ENCODE peak calls at places on chromosomes 5 and 9, in five cellular contexts. One of them, this sample, is unnamed.

GRCh38 chr9:134007150-134007549 is 15.0 kb upstream of the VAV2 start:
- DNase-seq in HepG2: no peak
- DNase-seq in H1: no peak
- DNase-seq in HCT116: no peak
- DNase-seq in K562: no peak
- DNase-seq in this sample: peak; percentile 84

GRCh38 chr5:54443264-54443663 is 12.2 kb upstream of the HSPB3 start:
- DNase-seq in HepG2: peak; percentile 15
- DNase-seq in H1: no peak
- DNase-seq in HCT116: peak; percentile 8
- DNase-seq in K562: peak; percentile 38
- DNase-seq in this sample: peak; percentile 40

GRCh38 chr9:91546574-91546973 is 122.9 kb upstream of the NFIL3 start:
- DNase-seq in HepG2: no peak
- DNase-seq in H1: no peak
- DNase-seq in HCT116: no peak
- DNase-seq in K562: no peak
- DNase-seq in this sample: no peak

GRCh38 chr5:57113486-57113885 is 60.4 kb upstream of the GPBP1 start:
- DNase-seq in HepG2: no peak
- DNase-seq in H1: no peak
- DNase-seq in HCT116: no peak
- DNase-seq in K562: no peak
- DNase-seq in this sample: no peak

GRCh38 chr5:1255081-1255561 is 29.9 kb downstream of the SLC6A18 start:
- DNase-seq in HepG2: no peak
- DNase-seq in H1: no peak
- DNase-seq in HCT116: no peak
- DNase-seq in K562: no peak
- DNase-seq in this sample: no peak

GRCh38 chr5:110045153-110045552 is 355.4 kb downstream of the MAN2A1 start:
- DNase-seq in HepG2: no peak
- DNase-seq in H1: no peak
- DNase-seq in HCT116: no peak
- DNase-seq in K562: no peak
- DNase-seq in this sample: no peak

GRCh38 chr9:16013366-16013765 is 460.5 kb downstream of the CCDC171 start:
- DNase-seq in HepG2: no peak
- DNase-seq in H1: no peak
- DNase-seq in HCT116: no peak
- DNase-seq in K562: no peak
- DNase-seq in this sample: no peak

GRCh38 chr5:116415182-116415581 is 159.4 kb downstream of the SEMA6A start:
- DNase-seq in HepG2: no peak
- DNase-seq in H1: no peak
- DNase-seq in HCT116: no peak
- DNase-seq in K562: no peak
- DNase-seq in this sample: no peak

GRCh38 chr5:13866792-13867191 is 77.7 kb downstream of the DNAH5 start:
- DNase-seq in HepG2: peak; percentile 21
- DNase-seq in H1: no peak
- DNase-seq in HCT116: no peak
- DNase-seq in K562: peak; percentile 41
- DNase-seq in this sample: no peak

GRCh38 chr5:6424700-6425099 is 24.0 kb upstream of the UBE2QL1 start:
- DNase-seq in HepG2: no peak
- DNase-seq in H1: no peak
- DNase-seq in HCT116: no peak
- DNase-seq in K562: no peak
- DNase-seq in this sample: no peak

GRCh38 chr5:138955013-138955660 is 80.0 kb upstream of the LRRTM2 start:
- DNase-seq in HepG2: peak; percentile 21
- DNase-seq in H1: no peak
- DNase-seq in HCT116: no peak
- DNase-seq in K562: no peak
- DNase-seq in this sample: peak; percentile 59

GRCh38 chr9:128731093-128731492 is 7.2 kb upstream of the ZDHHC12 start:
- DNase-seq in HepG2: no peak
- DNase-seq in H1: no peak
- DNase-seq in HCT116: no peak
- DNase-seq in K562: no peak
- DNase-seq in this sample: no peak
- TF ChIP-seq JUND in HepG2: no peak
- TF ChIP-seq JUND in H1: no peak
- TF ChIP-seq JUND in HCT116: no peak
- TF ChIP-seq JUND in K562: no peak
- TF ChIP-seq JUND in this sample: no peak

DNA sequence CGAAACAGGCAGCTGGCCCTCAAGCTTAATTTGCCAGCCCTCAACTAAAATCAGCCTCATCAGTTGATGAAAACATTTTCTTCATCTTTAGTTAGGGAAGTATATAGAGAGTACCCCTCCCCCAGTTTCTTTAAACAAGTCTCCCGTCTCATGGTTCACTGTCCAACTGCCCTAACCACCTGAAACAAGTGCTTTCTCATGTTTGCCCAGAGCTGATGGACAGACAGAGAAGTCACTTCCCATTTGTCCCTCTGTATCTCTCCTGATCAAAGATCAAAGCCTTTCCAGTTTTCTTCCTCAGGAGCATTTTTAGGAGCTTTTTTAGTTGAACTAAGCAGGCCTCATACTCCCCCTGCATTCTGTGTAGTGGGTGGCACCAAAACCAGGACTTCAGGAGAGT is 21.7 kb downstream of the FUBP3 start:
- DNase-seq in HepG2: peak; percentile 72
- DNase-seq in H1: no peak
- DNase-seq in HCT116: no peak
- DNase-seq in K562: no peak
- DNase-seq in this sample: no peak
- H3K79me2 ChIP-seq in HepG2: peaks cover 8% of the 10 kb centered on the region
- H3K79me2 ChIP-seq in H1: no peaks in the 10 kb centered on the region
- H3K79me2 ChIP-seq in HCT116: peaks cover 31% of the 10 kb centered on the region
- H3K79me2 ChIP-seq in K562: peaks cover 8% of the 10 kb centered on the region
- H3K79me2 ChIP-seq in this sample: peaks cover 5% of the 10 kb centered on the region

GRCh38 chr5:151557951-151558350 is 33.2 kb downstream of the FAT2 start:
- DNase-seq in HepG2: no peak
- DNase-seq in H1: no peak
- DNase-seq in HCT116: no peak
- DNase-seq in K562: no peak
- DNase-seq in this sample: no peak

GRCh38 chr5:151557466-151557865 is 33.7 kb downstream of the FAT2 start:
- DNase-seq in HepG2: no peak
- DNase-seq in H1: no peak
- DNase-seq in HCT116: no peak
- DNase-seq in K562: no peak
- DNase-seq in this sample: no peak

GRCh38 chr5:151553695-151554094 is 37.4 kb downstream of the FAT2 start:
- DNase-seq in HepG2: no peak
- DNase-seq in H1: no peak
- DNase-seq in HCT116: no peak
- DNase-seq in K562: no peak
- DNase-seq in this sample: no peak

GRCh38 chr5:151555760-151556576 is 35.2 kb downstream of the FAT2 start:
- DNase-seq in HepG2: no peak
- DNase-seq in H1: no peak
- DNase-seq in HCT116: no peak
- DNase-seq in K562: peak; percentile 22
- DNase-seq in this sample: no peak

DNA sequence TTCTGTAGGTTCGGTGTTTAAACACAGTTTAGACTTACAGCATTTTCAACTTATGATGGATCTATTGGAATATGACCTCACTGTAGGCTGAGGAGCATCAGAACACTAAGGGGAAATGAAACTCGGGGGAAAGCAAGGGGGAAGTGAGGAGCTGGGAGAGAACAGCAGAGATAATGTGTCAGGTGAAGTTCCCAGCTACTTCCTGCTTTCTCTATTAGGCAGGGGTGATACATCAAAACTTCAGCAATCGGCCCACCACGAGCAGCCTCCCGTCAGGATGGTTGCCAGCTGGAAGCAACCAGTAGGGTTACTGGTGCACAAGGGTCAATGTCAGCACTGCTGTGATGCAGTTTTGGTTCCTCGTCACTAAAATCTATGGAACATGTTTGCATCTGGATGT is 34.3 kb downstream of the FAT2 start:
- DNase-seq in HepG2: no peak
- DNase-seq in H1: no peak
- DNase-seq in HCT116: no peak
- DNase-seq in K562: no peak
- DNase-seq in this sample: no peak
- TF ChIP-seq JUND in HepG2: no peak
- TF ChIP-seq JUND in H1: no peak
- TF ChIP-seq JUND in HCT116: no peak
- TF ChIP-seq JUND in K562: no peak
- TF ChIP-seq JUND in this sample: no peak

DNA sequence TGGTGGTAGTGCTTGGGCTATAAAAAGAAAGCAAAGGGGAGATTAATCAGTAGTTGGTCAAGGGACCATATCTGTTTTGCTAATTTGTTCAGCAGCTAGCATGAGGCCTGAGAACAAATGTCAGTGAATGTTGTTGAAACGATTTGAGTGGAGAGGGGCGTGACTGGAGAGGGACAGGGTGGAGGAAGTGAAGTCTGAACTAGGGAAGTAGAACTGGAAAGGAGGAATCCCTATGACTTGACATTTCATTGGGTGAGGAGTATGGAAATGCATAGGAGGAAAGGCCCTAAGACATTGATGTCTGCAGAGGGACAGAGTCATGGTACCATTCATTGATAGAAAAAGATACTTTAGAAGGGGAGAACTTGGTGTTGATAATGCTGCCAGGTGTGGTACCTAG is 19.7 kb downstream of the TLE4 start:
- DNase-seq in HepG2: no peak
- DNase-seq in H1: no peak
- DNase-seq in HCT116: no peak
- DNase-seq in K562: no peak
- DNase-seq in this sample: no peak
- H3K79me2 ChIP-seq in HepG2: no peaks in the 10 kb centered on the region
- H3K79me2 ChIP-seq in H1: no peaks in the 10 kb centered on the region
- H3K79me2 ChIP-seq in HCT116: no peaks in the 10 kb centered on the region
- H3K79me2 ChIP-seq in K562: no peaks in the 10 kb centered on the region
- H3K79me2 ChIP-seq in this sample: peaks cover 100% of the 10 kb centered on the region

GRCh38 chr5:136042156-136042555 is 13.4 kb downstream of the TGFBI start:
- DNase-seq in HepG2: no peak
- DNase-seq in H1: no peak
- DNase-seq in HCT116: no peak
- DNase-seq in K562: no peak
- DNase-seq in this sample: no peak

GRCh38 chr5:136039202-136039601 is 10.4 kb downstream of the TGFBI start:
- DNase-seq in HepG2: no peak
- DNase-seq in H1: no peak
- DNase-seq in HCT116: no peak
- DNase-seq in K562: peak; percentile 29
- DNase-seq in this sample: no peak

GRCh38 chr5:136042665-136043121 is 13.9 kb downstream of the TGFBI start:
- DNase-seq in HepG2: peak; percentile 29
- DNase-seq in H1: no peak
- DNase-seq in HCT116: no peak
- DNase-seq in K562: no peak
- DNase-seq in this sample: no peak

GRCh38 chr5:136038635-136039034 is 9.8 kb downstream of the TGFBI start:
- DNase-seq in HepG2: no peak
- DNase-seq in H1: no peak
- DNase-seq in HCT116: no peak
- DNase-seq in K562: no peak
- DNase-seq in this sample: no peak

GRCh38 chr5:136040746-136041415 is 12.1 kb downstream of the TGFBI start:
- DNase-seq in HepG2: no peak
- DNase-seq in H1: no peak
- DNase-seq in HCT116: no peak
- DNase-seq in K562: no peak
- DNase-seq in this sample: no peak
- TF ChIP-seq JUND in HepG2: no peak
- TF ChIP-seq JUND in H1: no peak
- TF ChIP-seq JUND in HCT116: no peak
- TF ChIP-seq JUND in K562: no peak
- TF ChIP-seq JUND in this sample: no peak

GRCh38 chr5:32754251-32754650 is 43.1 kb downstream of the NPR3 start:
- DNase-seq in HepG2: no peak
- DNase-seq in H1: no peak
- DNase-seq in HCT116: no peak
- DNase-seq in K562: no peak
- DNase-seq in this sample: no peak
- H3K79me2 ChIP-seq in HepG2: no peaks in the 10 kb centered on the region
- H3K79me2 ChIP-seq in H1: no peaks in the 10 kb centered on the region
- H3K79me2 ChIP-seq in HCT116: no peaks in the 10 kb centered on the region
- H3K79me2 ChIP-seq in K562: no peaks in the 10 kb centered on the region
- H3K79me2 ChIP-seq in this sample: peaks cover 100% of the 10 kb centered on the region

GRCh38 chr5:96661101-96661840 is 905 bp upstream of the CAST start:
- DNase-seq in HepG2: no peak
- DNase-seq in H1: no peak
- DNase-seq in HCT116: no peak
- DNase-seq in K562: no peak
- DNase-seq in this sample: peak; percentile 6
- TF ChIP-seq JUND in HepG2: no peak
- TF ChIP-seq JUND in H1: no peak
- TF ChIP-seq JUND in HCT116: no peak
- TF ChIP-seq JUND in K562: no peak
- TF ChIP-seq JUND in this sample: no peak

DNA sequence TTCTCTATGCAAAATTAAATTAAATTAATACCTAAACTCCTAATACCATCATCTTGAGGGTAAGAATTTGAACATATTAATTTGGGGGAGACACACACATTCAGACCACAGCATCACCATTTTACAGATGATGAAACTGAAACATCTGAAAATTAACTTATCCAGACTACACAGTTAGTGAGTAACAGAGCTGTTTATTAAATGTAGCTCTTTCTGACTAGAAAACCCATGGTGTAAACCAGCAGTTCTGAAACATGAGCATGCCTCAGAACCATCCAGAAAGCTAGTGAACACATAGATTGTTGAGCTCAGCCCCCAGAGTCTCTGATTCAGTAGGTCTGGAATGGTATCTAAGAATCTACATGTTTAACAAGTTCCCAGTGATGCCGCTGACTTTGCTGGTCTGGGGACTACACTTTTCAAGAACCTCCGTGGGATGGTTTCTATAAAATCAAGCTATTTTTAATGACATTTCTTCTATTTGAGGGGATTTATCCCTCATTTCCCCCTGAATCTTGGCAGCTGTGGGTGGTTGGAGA is 113.5 kb downstream of the RORB start:
- DNase-seq in HepG2: no peak
- DNase-seq in H1: no peak
- DNase-seq in HCT116: no peak
- DNase-seq in K562: no peak
- DNase-seq in this sample: no peak
- H3K79me2 ChIP-seq in HepG2: no peaks in the 10 kb centered on the region
- H3K79me2 ChIP-seq in H1: no peaks in the 10 kb centered on the region
- H3K79me2 ChIP-seq in HCT116: no peaks in the 10 kb centered on the region
- H3K79me2 ChIP-seq in K562: no peaks in the 10 kb centered on the region
- H3K79me2 ChIP-seq in this sample: no peaks in the 10 kb centered on the region

GRCh38 chr5:147403659-147404640 is 105.9 kb downstream of the DPYSL3 start:
- DNase-seq in HepG2: no peak
- DNase-seq in H1: no peak
- DNase-seq in HCT116: peak; percentile 66
- DNase-seq in K562: no peak
- DNase-seq in this sample: no peak
- TF ChIP-seq JUND in HepG2: no peak
- TF ChIP-seq JUND in H1: no peak
- TF ChIP-seq JUND in HCT116: peak; percentile 88
- TF ChIP-seq JUND in K562: no peak
- TF ChIP-seq JUND in this sample: peak; percentile 85